ENCODE peak calls at places on chromosomes 2 and 18, in five cellular contexts. S, K, P, R and G are unnamed samples.

GRCh38 chr2:69946351-69947077 is 14.9 kb downstream of the ASPRV1 start:
- DNase-seq in P (peak), R (no peak), S (no peak), K (peak), G (no peak)

GRCh38 chr2:196230051-196230450 is 58.7 kb upstream of the STK17B start:
- DNase-seq in K (peak), P (no peak), S (no peak), R (no peak), G (no peak)

GRCh38 chr2:119405151-119405550 is 26.5 kb upstream of the TMEM37 start:
- DNase-seq in R (no peak), P (no peak), K (no peak), S (no peak), G (no peak)

GRCh38 chr2:152718909-152719645 is 657 bp downstream of the ARL6IP6 start:
- DNase-seq in R (peak), P (peak), K (peak), S (peak), G (peak)

GRCh38 chr18:37987901-37988300 is 422.3 kb upstream of the CELF4 start:
- DNase-seq in P (no peak), R (no peak), S (no peak), K (no peak), G (no peak)

GRCh38 chr2:126359494-126359893 is 296.5 kb upstream of the GYPC start:
- DNase-seq in R (peak), K (peak), S (no peak), P (peak), G (peak)

GRCh38 chr2:57848723-57849122 is 197.9 kb upstream of the VRK2 start:
- DNase-seq in R (no peak), P (no peak), K (no peak), S (no peak), G (no peak)

GRCh38 chr2:183543731-183544130 is 419.5 kb downstream of the NUP35 start:
- DNase-seq in S (no peak), R (peak), P (peak), K (no peak), G (peak)

GRCh38 chr2:141513853-141514252 is 617.0 kb downstream of the LRP1B start:
- DNase-seq in K (no peak), P (no peak), R (no peak), S (no peak), G (no peak)

GRCh38 chr2:120498576-120499394 is 152.8 kb downstream of the INHBB start:
- DNase-seq in R (no peak), K (no peak), S (no peak), P (no peak), G (peak)

GRCh38 chr18:39238951-39239350 is 1673.4 kb upstream of the CELF4 start:
- DNase-seq in S (no peak), K (no peak), P (no peak), R (no peak), G (no peak)

GRCh38 chr2:197925204-197925603 is 120.8 kb downstream of the PLCL1 start:
- DNase-seq in K (no peak), P (no peak), R (no peak), S (no peak), G (no peak)

GRCh38 chr2:208477741-208478140 is 71.1 kb downstream of the PTH2R start:
- DNase-seq in S (no peak), R (no peak), P (no peak), K (no peak), G (no peak)

GRCh38 chr2:222859786-222860726 is 780 bp upstream of the ACSL3 start:
- DNase-seq in P (peak), K (no peak), S (peak), R (peak), G (peak)

GRCh38 chr2:189601043-189601442 is 20.5 kb upstream of the SLC40A1 start:
- DNase-seq in R (no peak), S (no peak), K (no peak), P (no peak), G (no peak)

GRCh38 chr2:85801871-85802270 is 48.1 kb downstream of the ATOH8 start:
- DNase-seq in S (no peak), K (no peak), R (no peak), P (no peak), G (no peak)

GRCh38 chr2:33426666-33427231 is 49.7 kb upstream of the RASGRP3 start:
- DNase-seq in R (no peak), K (no peak), S (no peak), P (peak), G (no peak)

GRCh38 chr18:23105030-23105429 is 30.3 kb upstream of the CABLES1 start:
- DNase-seq in R (no peak), P (peak), K (no peak), S (no peak), G (no peak)

GRCh38 chr2:219109468-219109867 is 48.7 kb upstream of the IHH start:
- DNase-seq in R (peak), K (peak), P (peak), S (no peak), G (peak)

GRCh38 chr2:152407204-152407721 is 72.3 kb downstream of the FMNL2 start:
- DNase-seq in S (peak), K (peak), R (peak), P (no peak), G (peak)

GRCh38 chr2:190507135-190507534 is 27.4 kb downstream of the NEMP2 start:
- DNase-seq in P (peak), S (peak), K (no peak), R (no peak), G (no peak)

GRCh38 chr2:26805241-26805676 is 19.4 kb downstream of the CENPA start:
- DNase-seq in P (no peak), K (no peak), S (no peak), R (no peak), G (no peak)

GRCh38 chr2:217099561-217099960 is 239.7 kb upstream of the TNP1 start:
- DNase-seq in P (no peak), K (no peak), S (no peak), R (no peak), G (no peak)

GRCh38 chr2:192002418-192002817 is 155.5 kb upstream of the CAVIN2 start:
- DNase-seq in P (no peak), R (no peak), K (no peak), S (no peak), G (no peak)

GRCh38 chr2:205880048-205880447 is 197.7 kb downstream of the NRP2 start:
- DNase-seq in K (no peak), R (no peak), P (no peak), S (no peak), G (no peak)

GRCh38 chr18:35969676-35970075 is 2.8 kb upstream of the RMP24 start:
- DNase-seq in K (no peak), P (no peak), R (no peak), S (no peak), G (no peak)

GRCh38 chr2:118803012-118803411 is 44.4 kb downstream of the EN1 start:
- DNase-seq in P (no peak), K (no peak), R (no peak), S (no peak), G (no peak)

GRCh38 chr18:68083131-68083530 is 566.6 kb upstream of the DSEL start:
- DNase-seq in K (no peak), P (no peak), R (no peak), S (no peak), G (no peak)

GRCh38 chr2:239801404-239802100 is 223.6 kb downstream of the NDUFA10 start:
- DNase-seq in K (no peak), R (no peak), P (no peak), S (no peak), G (no peak)

GRCh38 chr18:12307871-12308385 is at the start of gene TUBB6:
- DNase-seq in R (peak), S (peak), P (no peak), K (no peak), G (peak)

GRCh38 chr2:101745711-101746694 is 48.5 kb downstream of the MAP4K4 start:
- DNase-seq in R (no peak), S (no peak), K (no peak), P (no peak), G (no peak)